ENCODE peak calls at places on chromosomes 5 and 9, in four cellular contexts. F, K, X and B are unnamed samples.

GRCh38 chr5:66959668-66960067 is 236.9 kb downstream of the CD180 start:
- DNase-seq in X (no peak), K (peak; percentile 54), F (no peak), B (no peak)

GRCh38 chr5:103475629-103476240 is 86.9 kb downstream of the NUDT12 start:
- DNase-seq in F (peak; percentile 43), X (no peak), K (peak; percentile 60), B (no peak)

GRCh38 chr9:93654351-93654961 is 78.1 kb downstream of the PHF2 start:
- DNase-seq in X (no peak), F (no peak), K (no peak), B (no peak)

GRCh38 chr5:17314907-17315471 is 97.6 kb downstream of the BASP1 start:
- DNase-seq in X (no peak), K (no peak), F (peak; percentile 22), B (no peak)

GRCh38 chr9:12775963-12776774 is 1.3 kb downstream of the LURAP1L start:
- DNase-seq in F (peak; percentile 85), K (peak; percentile 89), X (peak; percentile 88), B (peak; percentile 75)

GRCh38 chr5:179806250-179807045 is at the start of gene MGAT4B:
- DNase-seq in F (peak; percentile 83), X (peak; percentile 64), K (peak; percentile 70), B (no peak)

GRCh38 chr5:107592515-107592914 is 78.2 kb downstream of the EFNA5 start:
- DNase-seq in F (no peak), X (no peak), K (no peak), B (no peak)

GRCh38 chr5:56359809-56360685 is 126.9 kb upstream of the ANKRD55 start:
- DNase-seq in F (no peak), X (no peak), K (peak; percentile 20), B (no peak)

GRCh38 chr9:130661461-130662098 is 2.8 kb upstream of the PRDM12 start:
- DNase-seq in X (peak; percentile 48), F (no peak), K (no peak), B (peak; percentile 79)

GRCh38 chr9:27351438-27351837 is 54.5 kb upstream of the EQTN start:
- DNase-seq in F (no peak), X (no peak), K (no peak), B (no peak)

GRCh38 chr9:3256571-3256970 is 269.2 kb downstream of the RFX3 start:
- DNase-seq in X (no peak), K (peak; percentile 29), F (no peak), B (no peak)

GRCh38 chr9:16060457-16061129 is 507.8 kb downstream of the CCDC171 start:
- DNase-seq in F (no peak), K (no peak), X (no peak), B (no peak)

GRCh38 chr9:114894801-114895433 is 35.5 kb downstream of the TNFSF8 start:
- DNase-seq in X (peak; percentile 34), K (peak; percentile 99), F (peak; percentile 99), B (peak; percentile 44)

GRCh38 chr5:131381792-131382191 is 117.9 kb downstream of the CDC42SE2 start:
- DNase-seq in X (no peak), K (no peak), F (no peak), B (no peak)

GRCh38 chr9:126833710-126834345 is 26.6 kb upstream of the ZBTB34 start:
- DNase-seq in X (no peak), F (no peak), K (no peak), B (no peak)

GRCh38 chr5:139388198-139388821 is 1.4 kb downstream of the MZB1 start:
- DNase-seq in K (peak; percentile 20), X (no peak), F (peak; percentile 28), B (no peak)

GRCh38 chr9:94281101-94281500 is 22.0 kb downstream of the ZNF169 start:
- DNase-seq in F (no peak), K (no peak), X (no peak), B (no peak)

GRCh38 chr9:86732514-86732913 is 214.8 kb downstream of the GAS1 start:
- DNase-seq in F (no peak), K (peak; percentile 92), X (no peak), B (no peak)

GRCh38 chr5:42583322-42583721 is 160.1 kb downstream of the GHR start:
- DNase-seq in K (peak; percentile 38), X (peak; percentile 62), F (peak; percentile 84), B (no peak)

GRCh38 chr5:151895660-151896040 is 29.0 kb downstream of the GLRA1 start:
- DNase-seq in F (no peak), X (no peak), K (no peak), B (no peak)

GRCh38 chr9:12773562-12773961 is 1.3 kb upstream of the LURAP1L start:
- DNase-seq in X (no peak), F (no peak), K (peak; percentile 49), B (no peak)

GRCh38 chr5:150291388-150292385 is 2.1 kb upstream of the CAMK2A start:
- DNase-seq in K (peak; percentile 45), F (no peak), X (no peak), B (no peak)

GRCh38 chr5:79330071-79330470 is 94.1 kb downstream of the JMY start:
- DNase-seq in F (peak; percentile 11), K (peak; percentile 18), X (no peak), B (no peak)

GRCh38 chr9:2427016-2427891 is 194.3 kb upstream of the VLDLR start:
- DNase-seq in K (no peak), F (no peak), X (no peak), B (no peak)

GRCh38 chr5:93246093-93246855 is 334.7 kb downstream of the NR2F1-AS1 start:
- DNase-seq in X (no peak), F (peak; percentile 62), K (peak; percentile 47), B (peak; percentile 3)

GRCh38 chr9:109799792-109800191 is 19.8 kb downstream of the PALM2AKAP2 start:
- DNase-seq in K (peak; percentile 86), F (peak; percentile 61), X (no peak), B (no peak)

GRCh38 chr9:36320457-36320856 is 62.2 kb upstream of the GNE start:
- DNase-seq in K (no peak), F (no peak), X (no peak), B (no peak)

GRCh38 chr9:36317766-36318165 is 59.5 kb upstream of the GNE start:
- DNase-seq in X (no peak), K (no peak), F (peak; percentile 44), B (no peak)

GRCh38 chr9:36318212-36318802 is 60.1 kb upstream of the GNE start:
- DNase-seq in X (no peak), K (no peak), F (no peak), B (no peak)

GRCh38 chr9:36319806-36320205 is 61.6 kb upstream of the GNE start:
- DNase-seq in F (no peak), X (no peak), K (no peak), B (no peak)

DNA sequence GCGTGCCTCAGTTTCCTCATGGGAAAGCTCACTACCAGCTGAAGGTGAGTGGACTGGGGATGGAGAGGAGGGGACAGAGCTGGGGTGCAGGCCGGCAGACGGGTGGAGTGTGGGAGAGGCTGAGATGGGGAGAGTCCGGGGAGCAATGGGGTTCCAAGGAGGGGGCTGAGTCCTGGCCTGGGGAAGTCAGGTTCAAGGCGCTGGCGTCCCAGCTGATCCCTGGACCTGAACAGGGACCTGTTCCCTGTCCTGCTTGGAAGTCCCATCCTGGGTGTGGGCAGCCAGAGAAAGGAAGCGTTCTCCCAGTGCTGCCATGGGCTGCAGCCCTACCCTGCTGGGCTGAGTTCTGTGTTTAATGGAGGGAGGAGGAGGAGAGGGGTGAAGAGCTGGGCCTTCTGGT is 60.9 kb upstream of the GNE start:
- DNase-seq in K (no peak), F (no peak), X (no peak), B (no peak)
- H3K56ac ChIP-seq in K (no peak overlapping the region), F (no peak overlapping the region), X (no peak overlapping the region), B (no peak overlapping the region)

DNA sequence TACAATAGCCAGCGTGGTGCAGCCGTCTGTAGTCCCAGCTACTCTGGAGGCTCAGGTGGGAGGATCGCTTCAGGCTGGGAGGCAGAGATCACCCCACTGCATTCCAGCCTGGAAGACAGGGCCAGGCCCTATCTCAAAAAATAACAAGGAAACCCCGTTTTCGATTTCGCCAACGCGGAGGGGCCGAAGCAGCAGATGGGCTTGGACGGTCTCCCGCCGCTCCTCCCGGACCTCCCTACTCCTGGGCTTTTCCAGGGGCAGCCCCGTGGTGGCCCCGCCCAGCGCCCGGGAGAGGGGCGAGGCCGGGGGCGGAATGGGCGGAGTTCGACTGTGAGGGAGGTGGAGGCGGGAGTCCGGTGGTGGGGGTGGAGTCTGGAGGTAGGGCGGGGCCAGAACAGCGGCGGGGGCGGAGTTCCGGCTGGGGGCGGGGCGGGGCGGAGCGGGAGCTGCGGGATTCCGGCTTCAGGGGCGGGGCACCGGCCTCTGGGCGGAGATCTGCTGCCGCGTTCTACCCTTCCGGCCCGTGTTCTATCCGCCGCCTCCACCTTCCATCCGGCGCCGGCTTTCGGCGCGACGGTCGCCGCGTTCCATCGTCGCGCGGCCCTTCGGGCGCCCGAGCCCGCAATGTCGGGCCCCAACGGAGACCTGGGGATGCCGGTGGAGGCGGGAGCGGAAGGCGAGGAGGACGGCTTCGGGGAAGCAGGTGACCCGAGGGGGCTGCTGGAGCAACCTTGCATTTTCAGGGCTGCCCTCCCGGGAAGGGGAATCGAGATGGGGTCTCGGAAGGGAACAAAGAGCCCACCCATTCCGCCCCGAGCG is at the start of gene BBLN:
- DNase-seq in K (peak; percentile 85), F (peak; percentile 97), X (peak; percentile 97), B (peak; percentile 80)
- H3K56ac ChIP-seq in K (peak within 1 kb of the TSS; percentile 43), F (peak within 1 kb of the TSS; percentile 94), X (no peak within 1 kb of the TSS), B (peak within 1 kb of the TSS; percentile 82)

GRCh38 chr5:115542076-115542475 is 2.5 kb downstream of the FEM1C start:
- DNase-seq in X (no peak), K (peak; percentile 16), F (no peak), B (no peak)
- H3K56ac ChIP-seq in X (no peak overlapping the region), K (no peak overlapping the region), F (no peak overlapping the region), B (no peak overlapping the region)

GRCh38 chr9:101398930-101399640 is 434 bp downstream of the ZNF189 start:
- DNase-seq in K (no peak), X (no peak), F (no peak), B (no peak)
- H3K56ac ChIP-seq in K (peak overlapping the region; percentile 30), X (no peak overlapping the region), F (peak overlapping the region; percentile 80), B (no peak overlapping the region)

DNA sequence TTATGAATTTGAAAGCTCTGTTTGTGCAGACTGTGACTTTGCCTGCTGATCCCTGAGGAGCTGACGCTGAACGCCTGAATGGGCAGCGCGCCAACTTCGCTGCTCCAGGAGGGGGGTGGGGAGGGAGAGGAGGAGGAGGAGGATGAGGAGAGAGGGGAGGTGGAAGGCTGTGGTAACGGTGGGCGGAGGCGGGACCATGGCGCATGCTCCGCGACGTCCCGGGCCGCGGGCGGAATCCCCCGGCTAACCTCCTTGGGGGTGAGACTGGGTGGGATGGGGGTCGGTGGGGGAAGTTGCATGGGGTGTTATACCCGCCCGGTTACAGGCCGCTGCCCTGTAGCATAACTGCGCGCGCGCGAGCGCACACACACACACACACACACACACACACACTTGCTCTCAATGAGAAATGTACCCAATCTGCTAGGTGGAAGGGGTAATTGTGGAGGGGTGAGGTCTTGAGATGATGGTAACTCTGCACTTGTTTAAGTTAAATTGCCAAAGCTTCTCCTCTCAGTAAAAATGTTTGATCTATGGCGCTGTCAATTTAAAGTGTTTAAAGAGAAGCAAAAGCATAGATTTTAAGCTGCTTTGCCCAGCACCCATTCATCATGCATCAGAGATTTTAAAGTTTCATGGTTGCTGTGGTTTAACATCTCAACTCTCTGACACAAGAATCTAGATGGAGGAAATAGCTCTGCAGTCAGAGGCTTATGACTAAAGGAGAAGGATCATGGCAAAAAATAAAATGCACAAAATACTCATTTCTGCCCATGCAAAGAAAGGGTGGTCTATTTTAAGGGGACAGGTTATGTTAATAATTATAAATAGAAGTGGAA is 76.6 kb upstream of the TBCA start:
- DNase-seq in K (peak; percentile 78), X (peak; percentile 83), F (peak; percentile 73), B (peak; percentile 49)
- H3K56ac ChIP-seq in K (no peak overlapping the region), X (no peak overlapping the region), F (peak overlapping the region; percentile 77), B (no peak overlapping the region)